ENCODE peak calls at places on chromosomes 5 and 9, in seven cellular contexts. I is SK-N-SH, Y is neural progenitor cell, F is neuronal stem cell, N is fibroblast of lung, D is HCT116, M is K562. L is an unnamed sample.

GRCh38 chr5:157045601-157046000 is 13.3 kb downstream of the HAVCR1 start:
- DNase-seq in I (no peak), Y (no peak), F (no peak), N (no peak), D (no peak), M (no peak), L (no peak)

GRCh38 chr5:81420039-81420667 is 26.2 kb upstream of the ACOT12 start:
- DNase-seq in I (no peak), Y (no peak), F (no peak), N (peak), D (peak), M (no peak), L (no peak)

GRCh38 chr5:112024769-112025168 is 267.8 kb upstream of the NREP start:
- DNase-seq in I (no peak), Y (no peak), F (no peak), N (peak), D (no peak), M (no peak), L (no peak)

GRCh38 chr5:570886-571285 is 41.3 kb upstream of the CEP72 start:
- DNase-seq in I (no peak), Y (no peak), F (no peak), N (no peak), D (no peak), M (no peak), L (no peak)

GRCh38 chr5:165310031-165310430 is 1804.6 kb downstream of the MAT2B start:
- DNase-seq in I (no peak), Y (no peak), F (no peak), N (no peak), D (no peak), M (no peak), L (no peak)

GRCh38 chr9:16258191-16258590 is 612.3 kb downstream of the BNC2 start:
- DNase-seq in I (no peak), Y (no peak), F (no peak), N (no peak), D (no peak), M (no peak), L (no peak)

GRCh38 chr9:97615439-97616072 is 17.6 kb downstream of the TSTD2 start:
- DNase-seq in I (peak), Y (peak), F (peak), N (peak), D (peak), M (peak), L (peak)

GRCh38 chr5:100789641-100790160 is 113.4 kb downstream of the ST8SIA4 start:
- DNase-seq in I (no peak), Y (no peak), F (no peak), N (no peak), D (no peak), M (no peak), L (no peak)

GRCh38 chr5:144487207-144487606 is 316.5 kb downstream of the KCTD16 start:
- DNase-seq in I (no peak), Y (peak), F (no peak), N (peak), D (no peak), M (no peak), L (no peak)

GRCh38 chr9:126456396-126456795 is 129.8 kb downstream of the MVB12B start:
- DNase-seq in I (no peak), Y (no peak), F (no peak), N (no peak), D (no peak), M (no peak), L (no peak)

GRCh38 chr5:141638771-141639170 is 2.0 kb downstream of the RELL2 start:
- DNase-seq in I (no peak), Y (no peak), F (no peak), N (no peak), D (no peak), M (no peak), L (no peak)

GRCh38 chr9:87855061-87855460 is 27.6 kb upstream of the SPATA31E1 start:
- DNase-seq in I (no peak), Y (no peak), F (no peak), N (no peak), D (no peak), M (no peak), L (no peak)

GRCh38 chr5:127898551-127899213 is 184.9 kb upstream of the SLC12A2 start:
- DNase-seq in I (no peak), Y (no peak), F (no peak), N (peak), D (no peak), M (no peak), L (no peak)

GRCh38 chr5:79974896-79975295 is 16.2 kb downstream of the MTX3 start:
- DNase-seq in I (no peak), Y (no peak), F (no peak), N (peak), D (peak), M (no peak), L (no peak)

GRCh38 chr9:38039090-38039906 is 29.7 kb downstream of the SHB start:
- DNase-seq in I (peak), Y (no peak), F (no peak), N (peak), D (peak), M (peak), L (no peak)

GRCh38 chr5:158198636-158199035 is 339.7 kb upstream of the CLINT1 start:
- DNase-seq in I (no peak), Y (no peak), F (no peak), N (no peak), D (no peak), M (no peak), L (no peak)

DNA sequence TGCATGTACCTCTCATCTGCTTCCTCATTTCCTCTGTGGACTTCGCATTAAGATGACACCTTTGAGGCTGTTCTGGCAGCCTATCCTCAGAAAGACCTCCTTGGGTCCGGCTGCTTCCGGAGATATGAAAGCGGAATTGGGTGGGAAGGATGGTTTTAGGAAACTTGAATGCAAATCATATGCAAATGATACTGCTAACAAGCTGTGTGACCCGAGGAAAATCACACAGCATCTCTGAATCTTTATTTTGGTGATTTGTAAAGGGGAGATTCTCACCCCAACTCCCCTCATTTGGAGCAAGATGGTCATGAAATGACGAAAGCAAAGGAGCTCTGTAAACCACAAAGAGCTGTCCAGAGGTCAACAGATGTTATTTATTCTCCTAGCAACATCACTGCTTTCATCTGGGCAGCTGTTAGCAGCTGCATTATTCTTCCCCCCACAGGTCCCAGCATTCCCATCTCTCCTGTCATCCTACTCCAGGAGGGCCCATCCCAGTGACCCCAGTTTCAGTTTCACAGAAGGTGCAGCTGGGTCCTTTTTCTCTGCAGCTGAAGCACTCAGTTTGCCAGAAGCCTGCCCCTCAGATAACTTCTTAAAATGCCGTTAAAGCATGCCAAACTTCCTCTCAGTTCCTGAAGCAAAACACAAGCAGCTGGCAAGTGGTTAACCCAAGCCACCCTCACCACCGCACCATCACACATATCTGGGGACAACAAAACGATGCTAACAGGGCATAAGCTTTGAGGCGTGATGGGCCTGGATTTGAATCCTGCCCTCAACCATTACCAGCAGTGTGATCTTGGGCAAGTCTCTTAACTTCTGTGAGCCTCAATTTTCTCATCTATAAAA is 269.6 kb downstream of the SEC61B start:
- DNase-seq in I (no peak), Y (no peak), F (no peak), N (peak), D (no peak), M (no peak), L (no peak)
- H2AFZ ChIP-seq in I (no peak), Y (no peak), F (no peak), N (no peak), D (no peak), M (no peak), L (no peak)

GRCh38 chr9:137281345-137282116 is 4.0 kb downstream of the TOR4A start:
- DNase-seq in I (peak), Y (peak), F (peak), N (no peak), D (no peak), M (no peak), L (peak)

DNA sequence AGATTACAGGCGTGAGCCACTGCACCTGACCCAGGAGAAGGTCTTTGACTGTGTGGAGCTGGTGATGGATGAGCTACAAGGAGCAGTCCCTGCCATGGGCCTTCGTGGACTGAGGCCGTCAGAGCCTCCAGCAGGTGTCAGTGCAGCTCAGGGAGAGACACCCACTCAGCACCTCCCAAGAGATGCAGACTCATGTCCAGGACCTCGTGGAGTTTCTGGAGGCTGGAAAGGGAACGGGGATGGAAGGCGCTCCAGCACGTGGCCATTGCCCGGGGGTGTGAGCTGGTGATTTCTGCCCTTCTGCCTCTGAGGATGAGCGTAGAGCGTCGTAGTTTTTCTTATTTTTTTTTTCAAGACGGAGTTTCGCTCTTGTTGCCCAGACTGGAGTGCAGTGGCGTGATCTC is 9.5 kb downstream of the TOR4A start:
- DNase-seq in I (peak), Y (peak), F (no peak), N (peak), D (peak), M (peak), L (peak)
- H3K4me2 ChIP-seq in I (no peak), Y (no peak), F (no peak), N (no peak), D (no peak), M (no peak), L (no peak)

GRCh38 chr9:10438955-10439354 is 173.8 kb downstream of the PTPRD start:
- DNase-seq in I (no peak), Y (peak), F (no peak), N (no peak), D (no peak), M (no peak), L (no peak)
- H2AFZ ChIP-seq in I (no peak), Y (no peak), F (no peak), N (no peak), D (no peak), M (no peak), L (peak)

GRCh38 chr5:167708449-167708848 is 583.0 kb upstream of the WWC1 start:
- DNase-seq in I (peak), Y (peak), F (no peak), N (no peak), D (no peak), M (no peak), L (no peak)
- H3K4me2 ChIP-seq in I (no peak), Y (no peak), F (no peak), N (no peak), D (no peak), M (no peak), L (no peak)

GRCh38 chr5:54774281-54775171 is 210.9 kb downstream of the ESM1 start:
- DNase-seq in I (no peak), Y (no peak), F (no peak), N (peak), D (no peak), M (no peak), L (peak)

GRCh38 chr5:54778783-54779182 is 206.6 kb downstream of the ESM1 start:
- DNase-seq in I (no peak), Y (no peak), F (no peak), N (no peak), D (no peak), M (no peak), L (no peak)
- H2AFZ ChIP-seq in I (no peak), Y (peak), F (no peak), N (peak), D (no peak), M (no peak), L (no peak)

DNA sequence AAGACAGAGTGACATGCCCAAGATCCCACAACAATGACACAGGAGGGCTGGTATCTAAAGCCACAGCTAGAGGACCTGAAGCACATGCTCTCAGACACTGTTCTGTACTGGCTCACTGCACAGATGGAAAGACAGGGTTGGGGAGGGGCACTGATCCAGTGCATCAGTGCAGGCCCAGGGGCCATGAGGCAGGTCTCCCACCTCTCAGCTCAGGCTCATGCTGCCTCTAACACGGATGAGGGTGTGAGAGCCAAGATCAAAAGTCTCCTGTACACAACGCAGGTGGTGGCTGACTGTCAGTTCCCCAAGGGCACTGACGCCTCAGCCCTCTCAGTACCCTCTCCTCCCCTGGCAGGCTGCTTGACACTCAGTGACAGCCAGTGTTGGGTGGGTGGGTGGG is 10.9 kb downstream of the RAPGEF1 start:
- DNase-seq in I (peak), Y (no peak), F (no peak), N (no peak), D (no peak), M (no peak), L (no peak)
- H3K4me2 ChIP-seq in I (peak), Y (peak), F (no peak), N (no peak), D (no peak), M (no peak), L (no peak)

DNA sequence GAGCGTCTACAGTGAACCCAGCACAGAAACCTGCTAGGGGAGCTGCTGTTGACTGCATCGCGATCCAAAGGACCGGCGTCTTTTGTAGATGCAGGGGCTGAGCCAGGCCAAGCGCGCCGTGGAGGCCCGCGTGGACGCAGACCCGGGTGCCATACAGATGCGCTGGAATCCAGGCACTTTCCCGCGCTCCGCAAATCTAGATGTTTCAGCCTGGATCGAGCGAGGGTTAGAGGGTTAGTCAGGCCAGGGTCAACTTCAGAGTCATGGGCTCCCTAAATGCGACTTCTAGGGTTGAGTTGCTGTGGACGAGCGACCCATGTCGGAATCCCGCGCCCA is 941 bp upstream of the TCF7 start:
- DNase-seq in I (no peak), Y (no peak), F (no peak), N (no peak), D (no peak), M (no peak), L (no peak)
- H2AFZ ChIP-seq in I (no peak), Y (no peak), F (peak), N (no peak), D (no peak), M (no peak), L (peak)

GRCh38 chr9:122125891-122126331 is 32.8 kb upstream of the TTLL11 start:
- DNase-seq in I (peak), Y (no peak), F (no peak), N (no peak), D (no peak), M (no peak), L (no peak)

GRCh38 chr9:122124048-122124447 is 30.9 kb upstream of the TTLL11 start:
- DNase-seq in I (no peak), Y (no peak), F (no peak), N (no peak), D (no peak), M (no peak), L (no peak)

GRCh38 chr9:122124528-122124927 is 31.4 kb upstream of the TTLL11 start:
- DNase-seq in I (no peak), Y (no peak), F (no peak), N (no peak), D (no peak), M (no peak), L (no peak)

GRCh38 chr9:122126340-122127333 is 32.9 kb downstream of the NDUFA8 start:
- DNase-seq in I (peak), Y (peak), F (no peak), N (no peak), D (no peak), M (peak), L (peak)

GRCh38 chr9:122125158-122125890 is 32.2 kb upstream of the TTLL11 start:
- DNase-seq in I (peak), Y (peak), F (peak), N (peak), D (peak), M (peak), L (peak)
- H3K4me2 ChIP-seq in I (no peak), Y (no peak), F (no peak), N (no peak), D (peak), M (no peak), L (no peak)

DNA sequence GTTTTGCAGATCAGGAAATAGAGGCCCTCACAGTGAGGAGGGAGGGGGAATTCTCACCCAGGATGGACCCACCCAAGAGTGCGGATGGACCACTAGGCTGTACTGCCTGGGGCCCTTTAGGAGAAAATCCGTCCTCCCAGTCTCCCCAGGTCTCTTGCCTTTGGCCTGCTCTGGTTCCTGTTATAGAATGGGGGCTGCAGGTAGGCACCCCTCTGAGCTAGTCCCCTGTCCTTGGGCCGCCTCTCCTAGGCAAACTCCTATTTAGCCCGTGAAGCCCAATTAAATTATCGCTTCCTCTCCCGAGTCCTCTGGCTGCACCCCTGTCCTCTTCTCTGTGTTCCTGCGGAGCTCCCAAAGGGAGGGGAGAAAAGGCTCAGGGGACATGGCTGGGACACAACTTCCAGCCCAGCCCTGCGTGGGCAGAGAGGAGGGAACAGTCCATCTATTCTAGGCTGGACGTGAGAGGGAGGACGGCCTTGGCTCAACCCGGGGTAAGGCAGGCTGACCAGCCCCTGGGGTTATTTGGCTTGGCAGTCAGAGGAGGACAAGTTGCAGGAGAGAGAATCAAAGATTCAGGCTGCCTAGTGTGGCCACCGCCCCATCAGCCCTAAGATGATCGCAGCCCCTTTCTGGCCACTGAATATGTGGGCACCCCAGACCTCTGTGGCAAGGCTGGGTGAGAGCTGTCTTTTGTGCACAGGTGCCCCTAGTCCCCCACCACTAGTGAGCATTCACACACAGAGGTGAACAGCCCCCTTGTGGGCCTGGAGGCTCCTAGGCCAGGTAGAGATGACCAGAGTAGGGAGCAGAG is 134.2 kb downstream of the C9orf50 start:
- DNase-seq in I (peak), Y (peak), F (no peak), N (no peak), D (no peak), M (no peak), L (no peak)
- H2AFZ ChIP-seq in I (no peak), Y (no peak), F (no peak), N (no peak), D (no peak), M (peak), L (no peak)

GRCh38 chr9:134185536-134186011 is 21.2 kb upstream of the RNU6ATAC start:
- DNase-seq in I (peak), Y (no peak), F (no peak), N (no peak), D (no peak), M (no peak), L (no peak)
- H3K4me2 ChIP-seq in I (no peak), Y (no peak), F (no peak), N (no peak), D (no peak), M (no peak), L (no peak)

L was measured in hepatocyte.